ENCODE peak calls at places on chromosomes 5 and 9, in four cellular contexts. One of them, this sample, is unnamed.

GRCh38 chr5:163094492-163095180 is 342.8 kb upstream of the CCNG1 start:
- DNase-seq in T1000: no peak
- DNase-seq in renal cortical epithelial cell: no peak
- DNase-seq in NCI-H2029: no peak
- DNase-seq in this sample: no peak

GRCh38 chr5:160649304-160649703 is 202.7 kb downstream of the ATP10B start:
- DNase-seq in renal cortical epithelial cell: peak; percentile 25
- DNase-seq in NCI-H2029: no peak
- DNase-seq in T1000: no peak
- DNase-seq in this sample: peak; percentile 64

GRCh38 chr5:104088876-104089778 is 526.5 kb upstream of the NUDT12 start:
- DNase-seq in NCI-H2029: no peak
- DNase-seq in T1000: no peak
- DNase-seq in renal cortical epithelial cell: peak; percentile 22
- DNase-seq in this sample: no peak

GRCh38 chr9:98832768-98833089 is 25.3 kb downstream of the GALNT12 start:
- DNase-seq in NCI-H2029: no peak
- DNase-seq in T1000: no peak
- DNase-seq in renal cortical epithelial cell: no peak
- DNase-seq in this sample: no peak

GRCh38 chr9:8115570-8115969 is 316.0 kb upstream of the DMAC1 start:
- DNase-seq in renal cortical epithelial cell: no peak
- DNase-seq in T1000: no peak
- DNase-seq in NCI-H2029: no peak
- DNase-seq in this sample: no peak

GRCh38 chr5:131635755-131636479 is 888 bp upstream of the RAPGEF6 start:
- DNase-seq in NCI-H2029: no peak
- DNase-seq in T1000: no peak
- DNase-seq in renal cortical epithelial cell: peak; percentile 54
- DNase-seq in this sample: peak; percentile 24

GRCh38 chr9:138083873-138084272 is 206.3 kb downstream of the CACNA1B start:
- DNase-seq in renal cortical epithelial cell: no peak
- DNase-seq in T1000: no peak
- DNase-seq in NCI-H2029: no peak
- DNase-seq in this sample: no peak

GRCh38 chr9:131439224-131439623 is 45.3 kb downstream of the PRRC2B start:
- DNase-seq in NCI-H2029: no peak
- DNase-seq in renal cortical epithelial cell: no peak
- DNase-seq in T1000: no peak
- DNase-seq in this sample: no peak

GRCh38 chr5:6551287-6551954 is 81.4 kb downstream of the NSUN2 start:
- DNase-seq in NCI-H2029: no peak
- DNase-seq in renal cortical epithelial cell: no peak
- DNase-seq in T1000: no peak
- DNase-seq in this sample: no peak

GRCh38 chr5:51095481-51095880 is 287.8 kb upstream of the ISL1 start:
- DNase-seq in NCI-H2029: no peak
- DNase-seq in T1000: no peak
- DNase-seq in renal cortical epithelial cell: no peak
- DNase-seq in this sample: no peak

This sample was measured in GM23338.